ENCODE peak calls at places on chromosome 3, in seven cellular contexts. W is OCI-LY7, U is transverse colon, N is HTR-8/SVneo, S is posterior cingulate gyrus, Y is T-helper 9 cell, J is GDM1. D is an unnamed sample.

GRCh38 chr3:160739079-160739478 is 17.0 kb upstream of the PPM1L start:
- DNase-seq in W (no peak), U (no peak), N (no peak), S (peak), Y (no peak), J (no peak), D (no peak)

GRCh38 chr3:169041677-169042171 is 621.8 kb downstream of the MECOM start:
- DNase-seq in W (no peak), U (no peak), N (peak), S (no peak), Y (no peak), J (no peak), D (peak)

GRCh38 chr3:144590854-144591253 is 619.2 kb downstream of the DIPK2A start:
- DNase-seq in W (no peak), U (no peak), N (peak), S (no peak), Y (no peak), J (no peak), D (no peak)

GRCh38 chr3:158731938-158732855 is at the start of gene RARRES1:
- DNase-seq in W (no peak), U (peak), N (peak), S (peak), Y (no peak), J (no peak), D (no peak)

GRCh38 chr3:4976109-4976508 is 3.1 kb upstream of the BHLHE40 start:
- DNase-seq in W (peak), U (peak), N (no peak), S (no peak), Y (no peak), J (peak), D (no peak)

GRCh38 chr3:44999782-45000181 is 23.7 kb downstream of the EXOSC7 start:
- DNase-seq in W (no peak), U (peak), N (no peak), S (no peak), Y (no peak), J (no peak), D (no peak)

GRCh38 chr3:133459400-133459799 is 59.5 kb downstream of the BFSP2 start:
- DNase-seq in W (no peak), U (peak), N (no peak), S (no peak), Y (no peak), J (no peak), D (no peak)

GRCh38 chr3:119774419-119774818 is 7.5 kb upstream of the NR1I2 start:
- DNase-seq in W (no peak), U (no peak), N (no peak), S (no peak), Y (no peak), J (no peak), D (no peak)

GRCh38 chr3:186722457-186722856 is 5.3 kb downstream of the KNG1 start:
- DNase-seq in W (no peak), U (no peak), N (peak), S (no peak), Y (no peak), J (no peak), D (no peak)

GRCh38 chr3:130838898-130839572 is 54.8 kb upstream of the ATP2C1 start:
- DNase-seq in W (no peak), U (no peak), N (no peak), S (no peak), Y (no peak), J (no peak), D (no peak)

GRCh38 chr3:105281989-105282388 is 84.7 kb upstream of the ALCAM start:
- DNase-seq in W (no peak), U (no peak), N (no peak), S (no peak), Y (no peak), J (no peak), D (no peak)

GRCh38 chr3:134369231-134369741 is 5.0 kb downstream of the AMOTL2 start:
- DNase-seq in W (no peak), U (no peak), N (no peak), S (no peak), Y (no peak), J (no peak), D (no peak)

GRCh38 chr3:143731776-143732175 is 116.5 kb downstream of the SLC9A9 start:
- DNase-seq in W (no peak), U (no peak), N (no peak), S (no peak), Y (no peak), J (no peak), D (no peak)

GRCh38 chr3:117589454-117589853 is 879.9 kb downstream of the TUSC7 start:
- DNase-seq in W (no peak), U (no peak), N (no peak), S (no peak), Y (no peak), J (no peak), D (no peak)

GRCh38 chr3:49673715-49674490 is at the start of gene APEH:
- DNase-seq in W (peak), U (peak), N (peak), S (peak), Y (peak), J (no peak), D (peak)

GRCh38 chr3:150078983-150079739 is 108.5 kb upstream of the PFN2 start:
- DNase-seq in W (no peak), U (no peak), N (peak), S (no peak), Y (no peak), J (no peak), D (no peak)

GRCh38 chr3:34675383-34676120 is 877.1 kb downstream of the PDCD6IP start:
- DNase-seq in W (no peak), U (no peak), N (no peak), S (no peak), Y (no peak), J (no peak), D (no peak)

GRCh38 chr3:185813691-185814215 is 11.1 kb downstream of the IGF2BP2 start:
- DNase-seq in W (no peak), U (no peak), N (no peak), S (no peak), Y (no peak), J (no peak), D (no peak)

GRCh38 chr3:172622916-172623700 is 87.8 kb downstream of the NCEH1 start:
- DNase-seq in W (peak), U (peak), N (no peak), S (no peak), Y (peak), J (no peak), D (peak)

D was measured in COLO829.